ENCODE peak calls at places on chromosomes 16 and 17, in nine cellular contexts. T is transverse colon, G is tibial nerve, K is GM12878, E is H1, X is SK-N-SH, Z is sigmoid colon, B is esophagus muscularis mucosa, Q is ovary. I is an unnamed sample. For H3K36me3, the result is how much of the 10 kb centered on the place peaks cover.

GRCh38 chr17:28173801-28174200 is 131.3 kb downstream of the NLK start:
- DNase-seq in Z (no peak), B (no peak), X (no peak), K (no peak), Q (no peak), G (no peak), E (no peak), T (no peak), I (no peak)

GRCh38 chr16:17446661-17447060 is 24.1 kb downstream of the XYLT1 start:
- DNase-seq in T (no peak), Q (no peak), G (no peak), B (no peak), K (no peak), Z (no peak), E (no peak), X (no peak), I (no peak)

GRCh38 chr16:12354296-12354818 is 377.8 kb downstream of the SNX29 start:
- DNase-seq in Q (no peak), K (no peak), X (no peak), E (no peak), G (no peak), B (no peak), Z (no peak), T (no peak), I (no peak)

GRCh38 chr17:6654816-6655731 is 3.5 kb downstream of the C17orf100 start:
- DNase-seq in B (no peak), E (no peak), X (no peak), K (no peak), T (peak), Z (no peak), G (no peak), Q (no peak), I (peak)

GRCh38 chr16:88460496-88461169 is 7.6 kb downstream of the ZFPM1 start:
- DNase-seq in E (no peak), K (no peak), X (no peak), T (no peak), G (no peak), Z (no peak), Q (no peak), B (no peak), I (no peak)

GRCh38 chr16:72769876-72770275 is 278.1 kb downstream of the ZFHX3 start:
- DNase-seq in G (no peak), B (no peak), X (no peak), K (no peak), E (no peak), T (no peak), Q (no peak), Z (no peak), I (no peak)

GRCh38 chr17:77326636-77327035 is 185.9 kb downstream of the SEC14L1 start:
- DNase-seq in K (no peak), X (no peak), G (no peak), E (no peak), B (no peak), Q (no peak), Z (peak), T (no peak), I (peak)

GRCh38 chr16:56029026-56029425 is 153.9 kb upstream of the CES5A start:
- DNase-seq in K (no peak), B (no peak), Q (no peak), T (no peak), X (no peak), G (no peak), Z (no peak), E (no peak), I (no peak)

GRCh38 chr17:41919840-41920579 is 1.3 kb upstream of the ACLY start:
- DNase-seq in Q (peak), B (no peak), E (no peak), K (no peak), Z (peak), G (no peak), X (no peak), T (no peak), I (no peak)

GRCh38 chr17:66240013-66240412 is 10.8 kb upstream of the APOH start:
- DNase-seq in B (no peak), G (no peak), K (no peak), X (no peak), E (no peak), Z (no peak), Q (no peak), T (no peak), I (no peak)

GRCh38 chr16:14628806-14629611 is 1.1 kb downstream of the PARN start:
- DNase-seq in K (no peak), B (no peak), Q (no peak), X (peak), Z (no peak), E (no peak), G (no peak), T (no peak), I (no peak)

GRCh38 chr17:50175035-50175788 is 9.4 kb downstream of the SGCA start:
- DNase-seq in X (no peak), K (no peak), Z (no peak), G (no peak), Q (peak), T (no peak), B (no peak), E (no peak), I (no peak)

GRCh38 chr17:70298929-70299529 is 129.7 kb downstream of the KCNJ2 start:
- DNase-seq in K (peak), T (no peak), E (no peak), Q (no peak), B (no peak), G (no peak), Z (no peak), X (no peak), I (no peak)

GRCh38 chr16:21190599-21190998 is 20.8 kb downstream of the ZP2 start:
- DNase-seq in T (no peak), K (no peak), G (no peak), Q (no peak), B (no peak), E (no peak), Z (no peak), X (peak), I (no peak)

GRCh38 chr17:39365252-39365651 is 36.2 kb downstream of the FBXL20 start:
- DNase-seq in K (no peak), X (no peak), Q (no peak), Z (no peak), G (no peak), E (no peak), T (no peak), B (no peak), I (no peak)

GRCh38 chr17:61495161-61495857 is 43.1 kb downstream of the TBX4 start:
- DNase-seq in E (no peak), G (no peak), B (no peak), Q (no peak), Z (no peak), T (no peak), X (no peak), K (no peak), I (no peak)

GRCh38 chr16:83040174-83040573 is 413.4 kb downstream of the CDH13 start:
- DNase-seq in T (no peak), E (no peak), Z (no peak), B (no peak), K (no peak), Q (no peak), G (no peak), X (no peak), I (no peak)

GRCh38 chr16:12551530-12551929 is 252.2 kb downstream of the CPPED1 start:
- DNase-seq in G (no peak), E (no peak), X (no peak), T (no peak), Z (no peak), B (no peak), Q (no peak), K (no peak), I (no peak)

GRCh38 chr17:74016504-74016903 is 187.0 kb upstream of the RPL38 start:
- DNase-seq in G (no peak), B (no peak), X (no peak), T (no peak), E (no peak), Z (no peak), Q (no peak), K (no peak), I (no peak)

GRCh38 chr17:83062818-83063671 is 16.4 kb upstream of the METRNL start:
- DNase-seq in Z (peak), T (peak), E (no peak), X (peak), K (no peak), G (peak), B (no peak), Q (peak), I (peak)

GRCh38 chr16:28292731-28293588 is 635 bp downstream of the SBK1 start:
- DNase-seq in E (no peak), X (peak), K (no peak), B (no peak), Q (peak), T (peak), Z (no peak), G (no peak), I (no peak)

GRCh38 chr17:49830605-49831004 is 17.3 kb downstream of the TAC4 start:
- DNase-seq in X (no peak), E (no peak), Z (no peak), Q (no peak), G (no peak), B (no peak), K (no peak), T (no peak), I (no peak)

GRCh38 chr17:42509409-42509808 is 26.6 kb upstream of the NAGLU start:
- DNase-seq in T (peak), X (no peak), E (no peak), Q (no peak), Z (peak), G (no peak), B (no peak), K (no peak), I (no peak)

GRCh38 chr17:59620518-59621259 is 994 bp downstream of the CLTC start:
- DNase-seq in G (peak), T (peak), Q (peak), K (no peak), E (no peak), X (peak), B (no peak), Z (peak), I (peak)

GRCh38 chr17:61366715-61367413 is 32.8 kb upstream of the TBX2 start:
- DNase-seq in Q (no peak), E (no peak), B (no peak), G (no peak), K (no peak), Z (no peak), X (no peak), T (no peak), I (peak)

GRCh38 chr16:1615761-1616160 is 3.6 kb downstream of the CRAMP1 start:
- DNase-seq in Q (no peak), Z (no peak), K (no peak), E (no peak), B (no peak), T (no peak), X (no peak), G (no peak), I (no peak)

GRCh38 chr16:72612718-72613117 is 435.2 kb downstream of the ZFHX3 start:
- DNase-seq in K (no peak), Z (no peak), G (no peak), T (no peak), Q (no peak), X (no peak), B (no peak), E (no peak), I (no peak)

GRCh38 chr17:75635610-75636202 is 2.5 kb downstream of the SMIM5 start:
- DNase-seq in X (no peak), T (peak), B (no peak), K (no peak), E (no peak), Q (peak), G (no peak), Z (no peak), I (peak)

GRCh38 chr17:80591788-80592187 is 47.1 kb downstream of the RPTOR start:
- DNase-seq in E (no peak), B (no peak), T (no peak), G (no peak), Q (no peak), K (no peak), Z (no peak), X (no peak), I (no peak)

GRCh38 chr16:4687416-4687815 is 5.9 kb upstream of the NUDT16L1 start:
- DNase-seq in B (no peak), K (no peak), X (no peak), Z (no peak), Q (no peak), E (no peak), T (no peak), G (no peak), I (no peak)

GRCh38 chr17:82981141-82981540 is 98.3 kb upstream of the METRNL start:
- DNase-seq in Z (no peak), X (peak), B (peak), G (no peak), T (no peak), E (no peak), K (no peak), Q (no peak), I (no peak)

GRCh38 chr17:8122923-8123694 is 797 bp downstream of the HES7 start:
- DNase-seq in G (peak), T (no peak), B (no peak), Z (no peak), K (no peak), Q (peak), E (no peak), X (peak), I (no peak)

GRCh38 chr16:80350066-80350465 is 190.7 kb upstream of the DYNLRB2 start:
- DNase-seq in Q (no peak), Z (no peak), T (no peak), B (no peak), G (no peak), E (no peak), K (no peak), X (no peak), I (no peak)

GRCh38 chr17:78122221-78122990 is 6.1 kb downstream of the TMC6 start:
- DNase-seq in E (no peak), G (no peak), Q (no peak), T (no peak), K (no peak), B (no peak), X (no peak), Z (no peak), I (no peak)

GRCh38 chr17:35973333-35974260 is 7.7 kb downstream of the CCL16 start:
- DNase-seq in B (peak), Q (no peak), Z (no peak), X (no peak), G (no peak), T (no peak), K (no peak), E (no peak), I (no peak)

GRCh38 chr17:64230551-64231408 is 32.3 kb downstream of the TEX2 start:
- DNase-seq in E (no peak), B (no peak), K (no peak), X (no peak), T (no peak), Q (no peak), Z (no peak), G (peak), I (no peak)

GRCh38 chr17:14197582-14197981 is 39.1 kb downstream of the CDRT15 start:
- DNase-seq in X (no peak), E (no peak), Z (no peak), K (no peak), B (no peak), G (no peak), T (peak), Q (no peak), I (peak)

DNA sequence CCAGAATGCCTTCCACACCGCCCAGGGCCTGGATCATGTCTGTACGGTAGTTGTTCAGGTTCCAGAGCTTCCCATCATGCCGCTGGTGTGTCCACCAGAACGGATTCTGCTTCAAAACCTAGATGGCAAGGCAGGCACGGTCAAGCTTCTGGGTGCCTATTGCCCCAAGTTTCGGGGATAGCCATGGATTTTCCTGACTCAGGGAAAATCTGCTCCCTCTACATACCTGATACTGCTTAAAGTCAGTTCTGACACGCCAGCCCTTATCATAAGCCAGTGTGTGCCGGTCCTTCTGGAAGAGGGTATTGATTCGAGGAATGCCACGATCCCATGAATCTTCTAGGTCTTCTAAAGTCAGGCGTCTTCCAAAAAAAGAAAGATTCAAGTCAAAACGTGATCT is 11.4 kb upstream of the RILP start:
- DNase-seq in Q (no peak), K (no peak), B (no peak), T (no peak), E (no peak), X (no peak), G (no peak), Z (no peak), I (no peak)
- H3K36me3 ChIP-seq in Q (under half), K (under half), B (half or more), T (under half), E (half or more), X (half or more), G (half or more), Z (half or more), I (half or more)

GRCh38 chr16:3157229-3158013 is 22.6 kb downstream of the ZNF213 start:
- DNase-seq in G (peak), E (no peak), X (peak), K (no peak), B (no peak), Z (peak), Q (peak), T (peak), I (peak)

GRCh38 chr16:3161235-3162018 is 26.6 kb upstream of the OR1F1 start:
- DNase-seq in X (no peak), Q (no peak), E (no peak), T (peak), Z (peak), G (no peak), B (no peak), K (no peak), I (no peak)

GRCh38 chr16:3155972-3156371 is 21.1 kb downstream of the ZNF213 start:
- DNase-seq in X (no peak), E (no peak), Z (no peak), K (no peak), G (no peak), T (no peak), B (no peak), Q (no peak), I (no peak)

GRCh38 chr16:3158014-3158497 is 23.2 kb downstream of the ZNF213 start:
- DNase-seq in E (no peak), Z (no peak), B (no peak), T (no peak), K (no peak), X (peak), G (no peak), Q (peak), I (no peak)

DNA sequence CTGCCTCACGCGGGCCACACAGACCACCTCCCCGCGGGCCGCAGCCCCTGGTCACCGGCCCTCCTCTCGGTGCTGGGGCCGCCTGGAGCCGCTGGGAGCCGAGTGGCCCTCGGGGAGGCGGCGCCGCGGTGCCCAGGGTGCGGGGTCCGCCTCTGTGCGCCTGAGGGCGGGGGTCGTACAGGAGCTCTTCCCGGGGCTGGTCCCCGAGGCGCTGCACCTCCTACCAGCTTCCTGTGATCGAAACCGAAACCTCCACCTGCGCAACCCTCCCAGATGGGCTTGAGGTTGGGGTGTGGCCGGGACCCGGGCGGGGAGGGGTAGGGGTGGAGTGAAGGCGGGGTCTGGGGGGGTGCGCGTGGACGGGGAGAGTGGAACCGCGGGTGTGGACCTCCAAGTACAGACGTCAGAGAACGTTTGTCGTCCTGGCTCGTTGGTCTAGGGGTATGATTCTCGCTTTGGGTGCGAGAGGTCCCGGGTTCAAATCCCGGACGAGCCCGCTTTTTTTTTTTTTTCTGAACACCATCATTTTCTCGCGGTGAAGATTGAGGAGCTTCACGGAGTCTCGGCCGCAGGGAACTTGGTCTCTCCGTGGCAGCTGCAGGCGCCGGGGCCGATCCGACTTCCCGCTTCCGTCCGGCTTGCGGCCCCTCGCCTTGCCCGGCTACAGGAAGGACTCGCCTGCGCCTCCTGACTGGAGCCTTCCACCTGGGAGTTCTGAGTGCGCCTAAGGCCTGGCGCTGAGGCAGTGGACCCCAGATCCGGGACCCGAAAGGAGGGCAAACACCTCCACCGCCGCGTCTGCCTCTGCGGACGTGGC is 23.9 kb downstream of the ZNF213 start:
- DNase-seq in B (peak), X (peak), E (no peak), T (peak), K (no peak), Z (peak), G (peak), Q (peak), I (peak)
- TF ChIP-seq EP300 in B (no peak), X (no peak), E (no peak), T (no peak), K (no peak), Z (no peak), G (peak), Q (no peak), I (no peak)

GRCh38 chr16:52546291-52546941 is 527 bp downstream of the TOX3 start:
- DNase-seq in E (no peak), G (no peak), K (no peak), X (peak), Z (no peak), B (peak), T (no peak), Q (no peak), I (no peak)

GRCh38 chr16:52543654-52544053 is 3.3 kb downstream of the TOX3 start:
- DNase-seq in K (no peak), X (no peak), Q (no peak), G (no peak), E (no peak), B (no peak), Z (no peak), T (no peak), I (no peak)

GRCh38 chr16:52545157-52545543 is 1.8 kb downstream of the TOX3 start:
- DNase-seq in X (no peak), K (no peak), G (no peak), T (no peak), B (no peak), Z (no peak), E (no peak), Q (no peak), I (no peak)

GRCh38 chr16:52547001-52547833 is at the start of gene TOX3:
- DNase-seq in B (peak), Q (no peak), G (no peak), E (no peak), T (peak), Z (no peak), X (peak), K (no peak), I (peak)

GRCh38 chr16:52545544-52546262 is 1.2 kb downstream of the TOX3 start:
- DNase-seq in G (no peak), T (no peak), Z (no peak), B (no peak), Q (no peak), X (peak), K (no peak), E (no peak), I (no peak)
- H3K27ac ChIP-seq in G (peak), T (peak), Z (no peak), B (no peak), Q (no peak), X (no peak), K (no peak), E (no peak), I (peak)

DNA sequence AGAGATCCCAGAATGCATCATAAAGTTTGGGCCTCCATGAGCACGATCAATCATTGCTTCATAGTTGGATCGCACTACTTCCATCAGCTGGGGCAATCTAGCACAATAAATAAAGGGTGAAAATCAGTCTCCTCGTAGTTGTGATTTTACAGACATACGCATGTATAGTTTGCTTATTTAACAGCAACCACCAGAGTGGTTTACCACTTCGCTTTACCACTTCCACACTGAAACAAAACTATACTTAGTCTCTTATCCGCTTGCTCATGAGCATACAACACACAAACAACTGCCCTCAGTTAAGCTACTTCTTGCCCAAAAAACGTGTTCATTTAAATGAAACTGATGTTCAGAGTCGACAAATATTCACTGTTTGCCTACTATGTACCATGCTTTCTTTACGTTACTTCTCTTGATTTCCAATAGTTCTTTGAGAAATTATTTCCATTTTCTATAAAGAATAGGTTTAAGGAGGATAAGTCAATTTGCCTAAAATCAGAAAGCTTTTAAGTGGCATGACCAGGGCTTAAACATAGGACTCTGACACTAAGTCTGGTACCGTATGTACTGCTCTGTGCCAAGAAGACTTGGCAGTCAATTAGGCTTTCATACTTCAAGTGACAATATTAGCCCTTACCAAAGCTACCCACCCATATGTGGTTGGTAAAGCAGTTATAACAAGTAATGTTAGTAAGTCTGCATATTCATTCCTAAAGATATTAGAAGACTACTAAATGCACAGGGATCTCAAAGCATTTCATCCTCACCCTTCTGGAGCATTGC is 22.0 kb downstream of the SETD6 start:
- DNase-seq in K (no peak), G (no peak), Z (no peak), B (no peak), Q (no peak), X (no peak), T (no peak), E (no peak), I (no peak)
- H3K36me3 ChIP-seq in K (under half), G (under half), Z (half or more), B (half or more), Q (under half), X (half or more), T (under half), E (half or more), I (half or more)

I was measured in stomach.